ENCODE peak calls at places on chromosomes 7 and 10, in five cellular contexts. I is uterus, T is glutamatergic neuron, G is K562, A is neural crest cell. B is an unnamed sample.

GRCh38 chr7:111086532-111086931 is 4.4 kb upstream of the LRRN3 start:
- DNase-seq in A (no peak), T (no peak), G (no peak), I (no peak), B (no peak)

GRCh38 chr7:108328174-108328651 is 128.0 kb downstream of the NRCAM start:
- DNase-seq in I (no peak), G (no peak), T (no peak), A (no peak), B (no peak)

GRCh38 chr10:29481906-29482440 is 152.8 kb downstream of the SVIL start:
- DNase-seq in G (no peak), T (no peak), A (no peak), I (no peak), B (no peak)

GRCh38 chr10:2929457-2929856 is 137.9 kb upstream of the PFKP start:
- DNase-seq in I (no peak), G (no peak), T (no peak), A (no peak), B (no peak)

GRCh38 chr10:60575105-60575504 is 185.4 kb upstream of the ANK3 start:
- DNase-seq in A (no peak), G (no peak), T (no peak), I (no peak), B (no peak)

GRCh38 chr7:150855046-150855445 is 2.7 kb downstream of the AOC1 start:
- DNase-seq in A (no peak), G (no peak), I (no peak), T (no peak), B (no peak)

GRCh38 chr10:113927440-113927839 is 73.0 kb downstream of the NHLRC2 start:
- DNase-seq in I (no peak), A (no peak), G (no peak), T (no peak), B (no peak)

GRCh38 chr7:36128448-36129047 is 24.5 kb upstream of the EEPD1 start:
- DNase-seq in T (no peak), A (peak; percentile 14), G (peak; percentile 29), I (peak; percentile 84), B (peak; percentile 47)

GRCh38 chr7:42560866-42561265 is 323.9 kb upstream of the GLI3 start:
- DNase-seq in T (no peak), I (no peak), G (no peak), A (no peak), B (no peak)

GRCh38 chr7:107078517-107078966 is 34.0 kb downstream of the PRKAR2B start:
- DNase-seq in A (no peak), G (peak; percentile 64), T (no peak), I (no peak), B (no peak)

GRCh38 chr7:127650842-127651555 is 995 bp upstream of the SND1 start:
- DNase-seq in I (no peak), T (no peak), G (no peak), A (no peak), B (no peak)

GRCh38 chr10:66799474-66799873 is 126.4 kb upstream of the LRRTM3 start:
- DNase-seq in T (no peak), A (no peak), G (no peak), I (no peak), B (no peak)

GRCh38 chr10:91210435-91210834 is 10.0 kb upstream of the PCGF5 start:
- DNase-seq in I (no peak), T (no peak), G (no peak), A (no peak), B (no peak)

GRCh38 chr7:51253157-51253556 is 63.5 kb downstream of the COBL start:
- DNase-seq in A (no peak), I (no peak), G (no peak), T (no peak), B (no peak)

GRCh38 chr10:7445474-7446135 is 34.8 kb upstream of the SFMBT2 start:
- DNase-seq in I (no peak), T (no peak), A (no peak), G (no peak), B (no peak)

DNA sequence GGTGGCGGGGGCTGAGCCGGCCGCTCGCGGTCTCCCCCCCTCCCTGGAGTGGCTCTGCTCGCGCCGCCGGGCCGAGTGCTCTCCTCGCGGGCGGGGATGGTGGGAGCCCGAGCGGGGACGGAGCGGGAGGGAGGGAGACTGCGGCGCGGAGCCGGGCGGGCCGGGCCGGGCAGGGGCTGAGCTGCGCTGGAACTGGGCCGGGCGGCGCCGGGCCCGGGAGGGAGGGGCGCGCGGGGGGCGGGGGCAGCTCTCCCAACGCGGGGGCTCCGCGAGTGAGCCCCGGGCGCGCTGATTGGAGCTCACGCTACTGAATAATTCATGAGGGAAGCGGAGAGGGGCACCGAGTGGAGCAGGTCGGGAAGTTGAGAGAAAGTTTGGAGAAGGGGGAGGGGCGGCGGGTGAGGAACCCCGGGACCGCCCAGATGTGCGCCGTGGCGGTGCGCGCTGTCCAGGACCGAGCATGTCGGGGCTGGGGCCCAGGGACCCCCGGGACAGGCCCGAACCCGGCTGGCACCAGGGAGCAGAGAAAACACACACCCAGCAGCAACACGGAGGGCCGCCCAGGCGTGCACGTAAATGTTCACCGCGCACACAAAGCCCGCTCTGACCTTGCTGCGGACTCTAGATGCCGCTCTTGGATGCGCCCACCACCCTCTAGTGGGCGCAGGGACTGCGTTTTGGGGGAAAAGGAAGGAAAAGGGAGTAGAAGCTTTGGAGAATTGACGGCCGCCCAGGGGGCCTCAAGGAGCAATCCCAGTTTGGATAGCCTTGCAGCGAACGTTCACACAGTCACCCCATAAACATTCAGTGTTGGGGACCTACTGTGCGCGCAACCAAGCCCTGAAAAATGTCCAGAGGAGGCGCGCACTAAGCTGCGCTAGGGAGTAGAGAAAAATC is at the start of gene EPHB4:
- DNase-seq in I (peak; percentile 95), G (peak; percentile 91), A (peak; percentile 82), T (peak; percentile 67), B (no peak)
- TF ChIP-seq CTCF in I (peak; percentile 33), G (peak; percentile 88), A (peak; percentile 57), T (no peak), B (peak; percentile 61)

GRCh38 chr7:15525652-15526263 is 36.1 kb downstream of the AGMO start:
- DNase-seq in G (no peak), T (no peak), I (no peak), A (no peak), B (no peak)

DNA sequence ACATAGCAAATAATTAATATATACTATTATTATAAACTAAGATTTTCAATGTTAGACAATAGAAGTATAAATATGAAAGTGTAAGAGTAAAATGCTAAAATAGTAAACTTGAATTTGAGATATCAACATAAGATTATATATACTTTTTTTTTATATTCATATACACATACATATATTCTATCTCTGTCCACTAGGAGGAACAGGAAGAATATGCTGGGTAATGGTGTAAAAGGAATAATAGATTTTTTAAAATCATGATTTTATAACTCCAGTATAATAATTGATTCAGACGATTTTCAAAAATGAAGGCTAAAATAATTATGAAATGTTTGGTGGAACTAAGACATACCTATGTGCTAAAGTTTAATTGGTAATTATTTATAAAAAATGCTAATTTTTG is 37.7 kb downstream of the AGMO start:
- DNase-seq in G (no peak), A (no peak), I (no peak), T (no peak), B (no peak)
- TF ChIP-seq CTCF in G (no peak), A (peak; percentile 39), I (no peak), T (peak; percentile 28), B (no peak)

GRCh38 chr10:61896854-61897661 is 4.4 kb upstream of the ARID5B start:
- DNase-seq in G (peak; percentile 89), T (peak; percentile 31), A (peak; percentile 59), I (peak; percentile 60), B (no peak)
- TF ChIP-seq CTCF in G (peak; percentile 79), T (peak; percentile 83), A (peak; percentile 74), I (peak; percentile 64), B (peak; percentile 56)

GRCh38 chr10:24991298-24991697 is 24.7 kb downstream of the ENKUR start:
- DNase-seq in T (no peak), I (no peak), A (no peak), G (no peak), B (no peak)

GRCh38 chr10:24988831-24989769 is 26.9 kb downstream of the ENKUR start:
- DNase-seq in I (no peak), G (peak; percentile 35), A (no peak), T (no peak), B (no peak)

GRCh38 chr10:24992512-24993133 is 23.3 kb downstream of the ENKUR start:
- DNase-seq in G (no peak), A (no peak), I (no peak), T (no peak), B (no peak)

GRCh38 chr10:24993237-24993958 is 22.6 kb downstream of the ENKUR start:
- DNase-seq in T (no peak), G (no peak), A (no peak), I (no peak), B (no peak)

GRCh38 chr10:24989867-24990266 is 26.1 kb downstream of the ENKUR start:
- DNase-seq in A (no peak), G (no peak), T (no peak), I (no peak), B (no peak)
- TF ChIP-seq CTCF in A (no peak), G (no peak), T (no peak), I (peak; percentile 17), B (no peak)

GRCh38 chr10:70565556-70566514 is 36.7 kb downstream of the PRF1 start:
- DNase-seq in I (no peak), G (no peak), A (no peak), T (no peak), B (no peak)

GRCh38 chr10:70566515-70567290 is 35.8 kb downstream of the PRF1 start:
- DNase-seq in G (no peak), A (no peak), I (no peak), T (no peak), B (no peak)

GRCh38 chr10:70564113-70564725 is 38.3 kb downstream of the PRF1 start:
- DNase-seq in I (no peak), G (no peak), A (no peak), T (no peak), B (no peak)

GRCh38 chr10:70563230-70563629 is 39.3 kb downstream of the PRF1 start:
- DNase-seq in G (no peak), I (no peak), A (no peak), T (no peak), B (no peak)

DNA sequence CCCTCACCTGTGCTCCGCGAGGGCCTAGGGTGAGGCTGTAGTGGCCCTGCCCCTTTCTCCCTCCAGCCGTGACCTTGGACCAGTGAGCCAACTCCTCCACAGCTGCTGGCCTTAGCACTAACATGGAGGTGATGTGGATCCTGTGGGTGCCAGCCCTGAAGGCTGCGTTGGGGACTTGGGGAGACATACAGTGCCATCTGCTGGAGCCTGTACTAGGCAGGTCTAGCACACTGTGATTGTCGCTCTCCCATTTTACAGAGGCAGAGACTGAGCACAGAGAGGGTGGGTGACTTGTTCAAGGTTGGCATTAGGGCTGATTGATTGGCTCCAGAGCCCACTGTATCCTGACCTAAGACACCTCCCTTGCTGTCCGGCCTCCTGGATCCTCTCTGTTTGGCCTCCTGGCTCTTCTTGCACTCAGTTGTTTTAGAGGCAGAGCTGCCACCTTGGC is 37.6 kb downstream of the PRF1 start:
- DNase-seq in I (no peak), G (no peak), T (no peak), A (no peak), B (no peak)
- TF ChIP-seq CTCF in I (no peak), G (peak; percentile 29), T (no peak), A (no peak), B (no peak)

DNA sequence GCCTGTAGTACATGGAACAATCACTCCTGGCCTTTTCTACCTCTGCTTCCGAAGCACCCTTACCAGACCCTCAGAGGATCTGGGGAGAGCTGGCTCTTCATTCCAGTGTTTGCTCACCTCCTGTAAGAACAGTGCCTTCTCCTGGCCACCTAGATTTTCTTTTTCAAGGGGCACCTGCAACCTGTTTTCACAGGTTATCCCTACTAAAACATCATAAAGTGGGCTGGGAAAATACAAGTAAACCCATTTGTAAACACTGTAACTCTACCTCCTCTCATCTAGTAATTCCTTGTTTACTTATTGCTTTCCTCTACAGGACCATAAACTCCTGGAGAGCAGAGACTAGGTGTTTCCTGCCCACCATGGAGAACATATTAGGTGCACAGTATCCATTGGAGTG is 1.1 kb downstream of the PIK3AP1 start:
- DNase-seq in G (no peak), I (no peak), A (no peak), T (no peak), B (no peak)
- TF ChIP-seq CTCF in G (no peak), I (no peak), A (no peak), T (no peak), B (no peak)

B was measured in AG04449.